ENCODE peak calls at places on chromosomes 6 and 20, in four cellular contexts. D is K562, Z is HCT116, C is HepG2. R is an unnamed sample. For H3K36me3, the result is how much of the 10 kb centered on the place peaks cover.

GRCh38 chr6:7108964-7109836 is 1.4 kb downstream of the RREB1 start:
- DNase-seq in D (peak), C (peak), Z (no peak), R (no peak)

GRCh38 chr20:37938181-37938775 is 35.4 kb downstream of the VSTM2L start:
- DNase-seq in Z (no peak), D (no peak), C (no peak), R (no peak)

GRCh38 chr6:110158479-110158878 is 21.0 kb downstream of the WASF1 start:
- DNase-seq in D (no peak), C (no peak), Z (no peak), R (no peak)

GRCh38 chr6:5995705-5996686 is 10.7 kb downstream of the NRN1 start:
- DNase-seq in D (peak), C (peak), Z (no peak), R (no peak)

GRCh38 chr6:118187568-118188164 is 280.6 kb downstream of the SLC35F1 start:
- DNase-seq in Z (no peak), C (no peak), D (no peak), R (no peak)

GRCh38 chr20:62405108-62405980 is 1.7 kb downstream of the CABLES2 start:
- DNase-seq in C (peak), Z (no peak), D (no peak), R (no peak)

GRCh38 chr20:32333181-32333987 is 24.7 kb upstream of the ASXL1 start:
- DNase-seq in C (no peak), Z (no peak), D (no peak), R (no peak)

GRCh38 chr6:150964765-150965164 is 99.3 kb downstream of the MTHFD1L start:
- DNase-seq in D (no peak), C (no peak), Z (no peak), R (no peak)

GRCh38 chr6:67630146-67630545 is 1004.9 kb upstream of the ADGRB3 start:
- DNase-seq in D (no peak), C (no peak), Z (no peak), R (no peak)

GRCh38 chr6:37814374-37814773 is 5.2 kb upstream of the ZFAND3 start:
- DNase-seq in D (no peak), C (no peak), Z (no peak), R (no peak)

GRCh38 chr6:73481969-73482368 is 20.4 kb downstream of the MTO1 start:
- DNase-seq in D (no peak), Z (no peak), C (no peak), R (no peak)
- H3K36me3 ChIP-seq in D (half or more), Z (half or more), C (half or more), R (under half)

GRCh38 chr20:50012282-50013263 is 29.8 kb downstream of the SNAI1 start:
- DNase-seq in D (peak), C (no peak), Z (no peak), R (no peak)
- TF ChIP-seq TCF7L2 in D (no peak), C (no peak), Z (no peak), R (no peak)

DNA sequence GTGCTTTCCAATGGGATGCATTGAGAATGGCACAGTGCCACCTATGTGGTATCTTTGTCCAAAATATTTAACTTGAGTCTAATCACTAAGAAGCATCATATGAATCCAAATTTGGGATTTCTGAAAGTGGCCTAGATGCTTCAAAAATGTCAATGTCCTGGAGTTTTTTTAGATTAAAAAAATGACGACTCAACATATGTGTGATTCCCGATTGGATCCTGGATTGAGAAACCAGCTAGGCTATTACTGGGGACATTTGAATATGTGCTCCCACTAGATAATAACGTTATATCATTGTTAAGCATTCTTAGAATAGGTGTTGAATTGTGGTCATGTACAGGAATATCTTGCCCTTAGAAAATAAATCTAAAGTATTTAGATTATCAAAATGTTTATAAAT is 189.2 kb downstream of the TBXT start:
- DNase-seq in D (no peak), C (no peak), Z (no peak), R (no peak)
- H3K36me3 ChIP-seq in D (under half), C (under half), Z (under half), R (under half)

GRCh38 chr6:80163754-80164187 is 57.3 kb downstream of the BCKDHB start:
- DNase-seq in C (peak), Z (peak), D (no peak), R (peak)
- TF ChIP-seq TCF7L2 in C (no peak), Z (no peak), D (no peak), R (no peak)

R was measured in Panc1.